ENCODE peak calls at places on chromosomes 5 and 9, in nine cellular contexts. V is stimulated activated CD4-positive, alpha-beta T cell treated with anti-CD3 and anti-CD28 coated beads, TNF-alpha, amount 100 ng/mL, for 4 hours; R is AG10803; Q is HFF-Myc; X is NCI-H774; E is AG09309; N is amniotic stem cell; L is mammary epithelial cell; U is iPS-NIHi11. H is an unnamed sample.

GRCh38 chr5:160083501-160083900 is 35.7 kb downstream of the PWWP2A start:
- DNase-seq in R (peak), U (no peak), V (no peak), Q (no peak), E (no peak), L (peak), X (no peak), N (no peak), H (peak)

GRCh38 chr9:109198736-109199384 is 31.8 kb upstream of the FRRS1L start:
- DNase-seq in N (no peak), E (no peak), X (no peak), Q (no peak), U (peak), L (no peak), R (no peak), V (no peak), H (no peak)

GRCh38 chr9:37508135-37508833 is 22.5 kb downstream of the POLR1E start:
- DNase-seq in U (no peak), L (no peak), N (no peak), X (no peak), Q (no peak), R (peak), V (no peak), E (no peak), H (no peak)

GRCh38 chr5:16736158-16736994 is 119.6 kb upstream of the RETREG1 start:
- DNase-seq in E (no peak), R (peak), X (peak), U (peak), Q (no peak), V (no peak), L (peak), N (peak), H (peak)

GRCh38 chr9:132536124-132536523 is 46.3 kb upstream of the BARHL1 start:
- DNase-seq in R (no peak), L (no peak), N (no peak), Q (no peak), X (no peak), U (no peak), V (no peak), E (no peak), H (no peak)

GRCh38 chr5:56330806-56331205 is 97.7 kb upstream of the ANKRD55 start:
- DNase-seq in E (no peak), L (no peak), V (no peak), R (no peak), U (no peak), N (no peak), X (no peak), Q (no peak), H (no peak)

GRCh38 chr9:136916330-136917184 is 28.0 kb downstream of the FBXW5 start:
- DNase-seq in U (no peak), L (no peak), E (no peak), X (no peak), Q (no peak), R (no peak), N (no peak), V (no peak), H (no peak)

GRCh38 chr9:115289757-115290208 is 171.8 kb upstream of the TNC start:
- DNase-seq in N (no peak), R (peak), V (no peak), E (peak), X (no peak), Q (peak), U (no peak), L (no peak), H (no peak)

GRCh38 chr5:167964529-167964928 is 326.9 kb upstream of the WWC1 start:
- DNase-seq in Q (no peak), V (no peak), X (no peak), U (no peak), E (no peak), R (no peak), N (no peak), L (no peak), H (no peak)

GRCh38 chr5:7261049-7261448 is 134.9 kb upstream of the ADCY2 start:
- DNase-seq in N (no peak), Q (peak), U (peak), L (no peak), X (peak), V (no peak), E (peak), R (peak), H (peak)

GRCh38 chr5:24642022-24642421 is 2.8 kb downstream of the CDH10 start:
- DNase-seq in N (peak), E (no peak), U (no peak), V (no peak), L (peak), X (no peak), Q (no peak), R (peak), H (no peak)

H was measured in AG08396.